ENCODE peak calls at places on chromosomes 6 and 20, in seven cellular contexts. W is cardiac muscle cell, D is T1000, U is left ventricle myocardium inferior, C is activated T-cell treated with anti-CD3 and anti-CD28 coated beads for 24 hours, X is foreskin fibroblast, L is fibroblast of lung. F is an unnamed sample.

GRCh38 chr6:169700296-169700695 is 1.5 kb downstream of the WDR27 start:
- DNase-seq in W (peak), L (peak), C (no peak), X (peak), D (no peak), U (no peak), F (peak)

GRCh38 chr6:39812853-39813533 is 20.8 kb downstream of the DAAM2 start:
- DNase-seq in D (no peak), C (no peak), L (peak), X (peak), U (no peak), W (no peak), F (peak)

GRCh38 chr6:166411721-166412151 is 29.0 kb upstream of the MPC1 start:
- DNase-seq in L (no peak), D (no peak), C (no peak), W (no peak), U (no peak), X (no peak), F (no peak)

GRCh38 chr6:137387365-137387764 is 106.8 kb downstream of the OLIG3 start:
- DNase-seq in L (no peak), U (no peak), D (no peak), C (no peak), W (no peak), X (no peak), F (no peak)

GRCh38 chr6:122749451-122750050 is 30.0 kb upstream of the FABP7 start:
- DNase-seq in C (no peak), X (no peak), L (peak), W (no peak), D (no peak), U (no peak), F (no peak)

GRCh38 chr20:51402201-51402600 is 140.3 kb downstream of the NFATC2 start:
- DNase-seq in W (no peak), U (no peak), D (no peak), L (peak), X (no peak), C (no peak), F (peak)

GRCh38 chr6:51495016-51495805 is 592.2 kb downstream of the PKHD1 start:
- DNase-seq in L (no peak), W (no peak), X (no peak), U (no peak), D (no peak), C (no peak), F (no peak)

GRCh38 chr6:19811397-19812079 is 25.6 kb upstream of the ID4 start:
- DNase-seq in U (no peak), L (no peak), D (no peak), X (no peak), W (no peak), C (no peak), F (no peak)

GRCh38 chr6:77341058-77341986 is 122.0 kb downstream of the HTR1B start:
- DNase-seq in X (no peak), L (no peak), C (no peak), U (peak), W (peak), D (no peak), F (no peak)

GRCh38 chr6:10404799-10405524 is 9.9 kb downstream of the TFAP2A start:
- DNase-seq in L (no peak), W (no peak), U (no peak), C (no peak), D (no peak), X (no peak), F (no peak)

GRCh38 chr6:136593748-136594490 is 43.7 kb upstream of the MAP7 start:
- DNase-seq in C (peak), L (peak), X (peak), W (peak), U (no peak), D (peak), F (peak)

GRCh38 chr6:138287144-138287955 is 69.1 kb upstream of the PBOV1 start:
- DNase-seq in C (peak), D (no peak), W (peak), L (peak), U (no peak), X (no peak), F (no peak)

GRCh38 chr6:5562277-5562676 is 301.0 kb downstream of the FARS2 start:
- DNase-seq in L (no peak), W (no peak), X (no peak), U (no peak), D (no peak), C (no peak), F (no peak)

GRCh38 chr20:35978041-35978513 is 9.7 kb downstream of the CNBD2 start:
- DNase-seq in C (no peak), D (no peak), U (no peak), L (no peak), W (no peak), X (no peak), F (no peak)

GRCh38 chr20:1334370-1334731 is 5.4 kb upstream of the SDCBP2 start:
- DNase-seq in C (no peak), X (no peak), U (no peak), W (no peak), L (no peak), D (no peak), F (no peak)

GRCh38 chr6:167572106-167572505 is 247.2 kb downstream of the TTLL2 start:
- DNase-seq in C (no peak), W (no peak), X (no peak), U (no peak), D (no peak), L (no peak), F (no peak)

GRCh38 chr20:32227744-32228688 is 20.3 kb downstream of the POFUT1 start:
- DNase-seq in D (no peak), C (no peak), W (no peak), U (peak), X (no peak), L (no peak), F (no peak)

GRCh38 chr6:148251891-148252290 is 90.7 kb upstream of the SASH1 start:
- DNase-seq in W (no peak), D (no peak), U (no peak), X (no peak), L (no peak), C (no peak), F (no peak)

GRCh38 chr6:90179190-90180169 is 117.2 kb downstream of the BACH2 start:
- DNase-seq in C (no peak), W (no peak), X (no peak), L (no peak), U (no peak), D (no peak), F (no peak)

GRCh38 chr20:50488236-50488806 is 21.9 kb upstream of the PTPN1 start:
- DNase-seq in U (no peak), C (no peak), W (no peak), L (no peak), D (no peak), X (no peak), F (no peak)

GRCh38 chr20:45946149-45946970 is 11.9 kb downstream of the PCIF1 start:
- DNase-seq in U (no peak), W (no peak), L (peak), X (peak), D (peak), C (peak), F (peak)

GRCh38 chr6:132960720-132961119 is 146.4 kb downstream of the RPS12 start:
- DNase-seq in X (no peak), D (no peak), W (no peak), U (no peak), C (no peak), L (peak), F (no peak)

GRCh38 chr6:2695464-2696095 is 55.1 kb downstream of the MYLK4 start:
- DNase-seq in X (no peak), C (no peak), U (no peak), L (peak), W (peak), D (no peak), F (no peak)

GRCh38 chr6:100226811-100227210 is 232.8 kb upstream of the MCHR2 start:
- DNase-seq in W (no peak), D (no peak), X (no peak), L (no peak), C (no peak), U (no peak), F (no peak)

GRCh38 chr20:17917832-17918618 is 50.6 kb downstream of the SNX5 start:
- DNase-seq in C (no peak), U (no peak), X (no peak), W (no peak), D (no peak), L (no peak), F (no peak)

GRCh38 chr6:95078457-95078856 is 498.9 kb upstream of the MANEA start:
- DNase-seq in U (no peak), W (no peak), D (no peak), L (no peak), X (no peak), C (no peak), F (no peak)

GRCh38 chr20:53708129-53708968 is 114.7 kb upstream of the ZNF217 start:
- DNase-seq in C (peak), X (peak), U (no peak), W (no peak), D (peak), L (peak), F (peak)

GRCh38 chr20:48571945-48572589 is 255.7 kb downstream of the PREX1 start:
- DNase-seq in W (no peak), C (no peak), D (no peak), X (no peak), L (no peak), U (no peak), F (no peak)